ENCODE peak calls at places on chromosomes 2 and 18, in six cellular contexts. H is CD4-positive, alpha-beta T cell; R is Peyer's patch; O is HFFc6; Q is brain microvascular endothelial cell; Z is colonic mucosa. S is an unnamed sample.

GRCh38 chr2:120935339-120936313 is 200.0 kb downstream of the GLI2 start:
- DNase-seq in H (no peak), R (no peak), O (peak), Q (peak), Z (peak), S (peak)

GRCh38 chr18:69777248-69777647 is 170.4 kb downstream of the CD226 start:
- DNase-seq in H (no peak), R (no peak), O (no peak), Q (no peak), Z (no peak), S (no peak)

GRCh38 chr2:147101906-147102790 is 742.7 kb upstream of the ACVR2A start:
- DNase-seq in H (no peak), R (no peak), O (no peak), Q (no peak), Z (no peak), S (no peak)

GRCh38 chr2:54402350-54402749 is 53.8 kb upstream of the SPTBN1 start:
- DNase-seq in H (no peak), R (peak), O (no peak), Q (no peak), Z (peak), S (peak)

GRCh38 chr2:217740178-217740577 is 262.6 kb downstream of the TNS1 start:
- DNase-seq in H (no peak), R (no peak), O (no peak), Q (no peak), Z (peak), S (no peak)

GRCh38 chr2:240481720-240482119 is 46.3 kb downstream of the GPC1 start:
- DNase-seq in H (no peak), R (no peak), O (no peak), Q (no peak), Z (peak), S (no peak)

GRCh38 chr18:56836173-56836572 is 185.0 kb downstream of the WDR7 start:
- DNase-seq in H (no peak), R (no peak), O (no peak), Q (no peak), Z (no peak), S (no peak)

GRCh38 chr18:9535430-9535972 is 60.2 kb downstream of the RALBP1 start:
- DNase-seq in H (no peak), R (no peak), O (peak), Q (peak), Z (no peak), S (peak)

GRCh38 chr2:118987886-118988285 is 45.9 kb downstream of the MARCO start:
- DNase-seq in H (no peak), R (no peak), O (no peak), Q (no peak), Z (no peak), S (no peak)

GRCh38 chr2:68290825-68291224 is 28.9 kb downstream of the CNRIP1 start:
- DNase-seq in H (no peak), R (no peak), O (no peak), Q (no peak), Z (no peak), S (no peak)

GRCh38 chr2:206392118-206392517 is 51.2 kb upstream of the ADAM23 start:
- DNase-seq in H (no peak), R (peak), O (peak), Q (peak), Z (no peak), S (peak)

GRCh38 chr2:85684806-85685205 is 9.4 kb upstream of the GNLY start:
- DNase-seq in H (no peak), R (no peak), O (no peak), Q (no peak), Z (no peak), S (no peak)

GRCh38 chr2:64276417-64277095 is 132.3 kb upstream of the PELI1 start:
- DNase-seq in H (no peak), R (no peak), O (no peak), Q (no peak), Z (no peak), S (peak)

GRCh38 chr18:21177742-21178305 is 64.2 kb upstream of the GREB1L start:
- DNase-seq in H (no peak), R (no peak), O (no peak), Q (no peak), Z (no peak), S (no peak)

GRCh38 chr2:144310889-144311608 is 208.9 kb downstream of the ZEB2 start:
- DNase-seq in H (no peak), R (no peak), O (no peak), Q (no peak), Z (no peak), S (no peak)

GRCh38 chr2:230226090-230226551 is 585 bp downstream of the SP140 start:
- DNase-seq in H (no peak), R (peak), O (no peak), Q (no peak), Z (no peak), S (no peak)

GRCh38 chr18:73535189-73535588 is 612.4 kb downstream of the FBXO15 start:
- DNase-seq in H (no peak), R (no peak), O (no peak), Q (no peak), Z (no peak), S (no peak)

GRCh38 chr2:166197446-166197845 is 69.6 kb upstream of the SCN1A start:
- DNase-seq in H (no peak), R (no peak), O (no peak), Q (no peak), Z (no peak), S (peak)

GRCh38 chr2:10422732-10423399 is 25.3 kb downstream of the ODC1 start:
- DNase-seq in H (no peak), R (no peak), O (no peak), Q (no peak), Z (no peak), S (no peak)

GRCh38 chr2:216690451-216691209 is 4.7 kb downstream of the IGFBP5 start:
- DNase-seq in H (no peak), R (no peak), O (peak), Q (no peak), Z (no peak), S (no peak)

GRCh38 chr2:1739961-1740713 is 4.2 kb downstream of the PXDN start:
- DNase-seq in H (no peak), R (no peak), O (no peak), Q (peak), Z (peak), S (peak)

GRCh38 chr2:79223539-79223938 is 64.0 kb upstream of the REG3A start:
- DNase-seq in H (no peak), R (no peak), O (no peak), Q (no peak), Z (no peak), S (no peak)
- TF ChIP-seq CTCF in H (no peak), R (no peak), O (no peak), Q (no peak), Z (no peak), S (no peak)

DNA sequence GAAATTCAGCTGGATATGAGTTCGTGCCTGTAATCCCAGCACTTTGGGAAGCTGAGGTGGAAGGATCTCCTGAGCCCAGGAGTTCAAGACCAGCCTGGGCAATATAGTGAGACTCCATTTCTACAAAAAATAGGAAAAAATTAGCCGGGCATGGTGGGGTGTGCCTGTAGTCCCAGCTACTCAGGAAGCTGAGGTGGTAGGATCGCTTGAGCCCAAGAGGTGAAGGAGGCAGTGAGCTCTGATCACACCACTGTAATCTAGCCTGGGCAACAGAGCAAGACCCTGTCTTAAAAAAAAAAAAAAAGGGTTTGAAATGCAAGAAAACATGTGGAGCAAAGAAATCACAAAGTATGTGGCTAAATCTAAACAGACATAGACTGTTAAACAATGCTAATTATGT is 9.8 kb downstream of the CGREF1 start:
- DNase-seq in H (no peak), R (no peak), O (no peak), Q (no peak), Z (no peak), S (no peak)
- TF ChIP-seq CTCF in H (no peak), R (no peak), O (no peak), Q (no peak), Z (no peak), S (no peak)

GRCh38 chr2:117985092-117985491 is 28.8 kb downstream of the CCDC93 start:
- DNase-seq in H (no peak), R (no peak), O (no peak), Q (no peak), Z (no peak), S (no peak)
- TF ChIP-seq CTCF in H (no peak), R (no peak), O (peak), Q (peak), Z (no peak), S (peak)

GRCh38 chr2:42927334-42928160 is 135.2 kb upstream of the HAAO start:
- DNase-seq in H (no peak), R (no peak), O (no peak), Q (no peak), Z (peak), S (no peak)
- TF ChIP-seq CTCF in H (no peak), R (no peak), O (no peak), Q (no peak), Z (no peak), S (no peak)

DNA sequence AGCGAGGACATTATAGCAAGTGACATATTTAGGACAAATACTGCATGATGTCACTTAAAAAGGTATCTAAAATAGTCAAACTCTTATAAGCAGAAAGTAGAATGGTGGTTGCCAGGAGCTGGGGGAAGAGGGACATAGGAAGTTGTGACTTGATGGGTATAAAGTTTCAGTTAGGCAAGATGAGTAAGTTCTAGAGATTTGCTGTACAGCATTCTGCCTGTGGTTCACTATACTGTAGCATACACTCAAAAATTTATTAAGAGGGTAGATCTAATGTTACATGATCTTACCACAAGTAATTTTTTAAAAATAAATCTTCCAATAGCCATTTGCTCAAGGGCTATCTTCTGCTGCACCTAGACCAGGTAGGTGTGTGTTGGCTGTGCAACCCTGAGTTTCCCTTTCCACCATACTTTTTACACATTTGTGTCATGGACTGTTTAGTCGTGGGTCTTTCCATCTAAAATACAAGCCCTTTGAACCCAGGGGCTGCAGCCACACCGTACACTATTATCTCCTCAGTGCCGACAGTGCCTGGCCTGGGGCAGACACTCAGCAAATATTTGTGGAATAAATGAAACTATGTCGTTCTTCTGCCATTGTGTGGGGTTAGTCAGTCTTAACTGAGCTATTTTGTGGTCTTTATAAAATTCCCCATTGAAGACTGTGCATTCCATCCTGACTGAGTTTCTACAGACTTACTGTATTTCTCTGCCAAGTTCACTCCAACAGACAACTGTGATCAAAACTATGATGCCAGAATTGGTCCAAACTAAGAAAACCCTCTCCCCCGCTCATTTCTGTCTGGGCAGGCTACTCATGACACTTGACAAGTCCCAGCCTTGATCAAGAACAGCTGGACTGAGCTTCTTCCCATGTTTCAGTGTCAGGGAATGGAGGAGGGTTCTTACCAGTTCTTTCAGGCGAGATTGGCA is 77.8 kb upstream of the NPAS2 start:
- DNase-seq in H (no peak), R (no peak), O (peak), Q (peak), Z (no peak), S (peak)
- TF ChIP-seq CTCF in H (no peak), R (no peak), O (no peak), Q (no peak), Z (no peak), S (no peak)

GRCh38 chr18:45440246-45440645 is 175.0 kb upstream of the SLC14A2 start:
- DNase-seq in H (no peak), R (no peak), O (no peak), Q (no peak), Z (no peak), S (no peak)

GRCh38 chr18:45437399-45437798 is 177.9 kb upstream of the SLC14A2 start:
- DNase-seq in H (no peak), R (no peak), O (no peak), Q (no peak), Z (no peak), S (no peak)

GRCh38 chr18:45435810-45436209 is 179.5 kb upstream of the SLC14A2 start:
- DNase-seq in H (no peak), R (no peak), O (no peak), Q (no peak), Z (no peak), S (no peak)

DNA sequence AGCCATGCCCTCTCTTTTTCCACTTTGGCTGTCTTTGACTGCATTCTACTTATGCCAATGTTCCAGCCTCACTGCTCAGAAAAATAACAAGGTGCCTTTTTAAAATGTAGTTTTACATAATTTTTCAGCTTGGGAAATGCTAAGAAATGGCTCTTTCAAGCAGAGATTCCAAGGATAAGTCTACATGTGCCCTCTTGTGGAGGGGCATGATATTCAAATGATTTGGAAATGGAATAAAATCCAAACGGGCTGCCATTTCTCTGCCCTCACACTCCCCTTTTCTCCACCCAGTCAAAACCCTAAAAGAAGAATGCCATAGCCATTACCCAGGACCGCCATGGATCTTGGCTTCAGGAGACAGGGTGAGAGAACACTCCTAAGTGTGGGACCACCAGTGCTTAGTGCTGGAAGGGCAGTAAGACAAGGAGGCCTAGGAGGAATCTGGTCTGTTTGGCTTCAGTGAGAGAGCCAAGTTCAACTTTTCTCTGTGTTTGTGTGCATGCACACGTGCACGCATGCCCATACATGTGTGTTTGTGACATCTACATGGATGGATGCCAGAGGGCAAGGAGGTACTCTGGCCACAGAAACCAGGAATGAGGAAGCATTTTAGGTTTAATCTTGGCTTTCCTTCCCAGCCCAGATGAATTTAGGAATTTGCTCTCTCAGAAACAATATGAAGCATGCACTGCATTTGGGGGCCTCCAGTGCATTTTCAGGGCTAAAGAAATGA is 174.0 kb upstream of the SLC14A2 start:
- DNase-seq in H (no peak), R (no peak), O (peak), Q (peak), Z (no peak), S (peak)
- TF ChIP-seq CTCF in H (no peak), R (no peak), O (peak), Q (peak), Z (peak), S (no peak)

GRCh38 chr2:105278654-105279053 is 37.1 kb downstream of the GPR45 start:
- DNase-seq in H (no peak), R (no peak), O (no peak), Q (no peak), Z (no peak), S (no peak)
- TF ChIP-seq CTCF in H (no peak), R (no peak), O (no peak), Q (peak), Z (no peak), S (peak)